ENCODE peak calls at places on chromosomes 1 and 21, in nine cellular contexts. One of them, this sample, is unnamed.

GRCh38 chr1:40862008-40862863 is at the start of gene CITED4:
- DNase-seq in uterus: peak; percentile 95
- DNase-seq in esophagus squamous epithelium: peak; percentile 57
- DNase-seq in breast epithelium: peak; percentile 96
- DNase-seq in psoas muscle: peak; percentile 95
- DNase-seq in small intestine: peak; percentile 95
- DNase-seq in heart right ventricle: peak; percentile 97
- DNase-seq in cardiac muscle cell: peak; percentile 98
- DNase-seq in transverse colon: peak; percentile 95
- DNase-seq in this sample: peak; percentile 93

GRCh38 chr1:36093919-36094318 is 5.2 kb downstream of the ADPRS start:
- DNase-seq in esophagus squamous epithelium: no peak
- DNase-seq in cardiac muscle cell: no peak
- DNase-seq in uterus: no peak
- DNase-seq in small intestine: no peak
- DNase-seq in heart right ventricle: no peak
- DNase-seq in breast epithelium: peak; percentile 89
- DNase-seq in psoas muscle: no peak
- DNase-seq in transverse colon: no peak
- DNase-seq in this sample: no peak

GRCh38 chr1:199794105-199794863 is 233.2 kb upstream of the NR5A2 start:
- DNase-seq in breast epithelium: no peak
- DNase-seq in heart right ventricle: no peak
- DNase-seq in transverse colon: no peak
- DNase-seq in psoas muscle: no peak
- DNase-seq in small intestine: no peak
- DNase-seq in uterus: no peak
- DNase-seq in esophagus squamous epithelium: no peak
- DNase-seq in cardiac muscle cell: no peak
- DNase-seq in this sample: no peak

GRCh38 chr1:226457307-226457712 is 49.4 kb upstream of the PARP1 start:
- DNase-seq in breast epithelium: no peak
- DNase-seq in small intestine: peak; percentile 23
- DNase-seq in transverse colon: peak; percentile 11
- DNase-seq in esophagus squamous epithelium: no peak
- DNase-seq in heart right ventricle: no peak
- DNase-seq in uterus: no peak
- DNase-seq in cardiac muscle cell: no peak
- DNase-seq in psoas muscle: no peak
- DNase-seq in this sample: peak; percentile 72

GRCh38 chr21:43345746-43346409 is 81.1 kb downstream of the SIK1 start:
- DNase-seq in heart right ventricle: no peak
- DNase-seq in small intestine: no peak
- DNase-seq in cardiac muscle cell: no peak
- DNase-seq in breast epithelium: no peak
- DNase-seq in transverse colon: no peak
- DNase-seq in uterus: no peak
- DNase-seq in psoas muscle: no peak
- DNase-seq in esophagus squamous epithelium: no peak
- DNase-seq in this sample: no peak

GRCh38 chr1:184061396-184062003 is 10.0 kb downstream of the TSEN15 start:
- DNase-seq in heart right ventricle: no peak
- DNase-seq in uterus: no peak
- DNase-seq in transverse colon: no peak
- DNase-seq in breast epithelium: no peak
- DNase-seq in psoas muscle: no peak
- DNase-seq in small intestine: no peak
- DNase-seq in esophagus squamous epithelium: no peak
- DNase-seq in cardiac muscle cell: peak; percentile 83
- DNase-seq in this sample: no peak

GRCh38 chr1:7117599-7118281 is 332.5 kb downstream of the CAMTA1 start:
- DNase-seq in esophagus squamous epithelium: no peak
- DNase-seq in uterus: no peak
- DNase-seq in cardiac muscle cell: peak; percentile 74
- DNase-seq in small intestine: peak; percentile 5
- DNase-seq in transverse colon: no peak
- DNase-seq in psoas muscle: peak; percentile 16
- DNase-seq in breast epithelium: peak; percentile 74
- DNase-seq in heart right ventricle: no peak
- DNase-seq in this sample: no peak

GRCh38 chr1:153563339-153563952 is 2.2 kb downstream of the S100A2 start:
- DNase-seq in uterus: no peak
- DNase-seq in small intestine: no peak
- DNase-seq in cardiac muscle cell: no peak
- DNase-seq in psoas muscle: no peak
- DNase-seq in esophagus squamous epithelium: no peak
- DNase-seq in transverse colon: no peak
- DNase-seq in heart right ventricle: no peak
- DNase-seq in breast epithelium: no peak
- DNase-seq in this sample: no peak

GRCh38 chr21:31108969-31109368 is 70.7 kb upstream of the KRTAP19-8 start:
- DNase-seq in heart right ventricle: no peak
- DNase-seq in cardiac muscle cell: no peak
- DNase-seq in psoas muscle: no peak
- DNase-seq in uterus: no peak
- DNase-seq in esophagus squamous epithelium: no peak
- DNase-seq in small intestine: no peak
- DNase-seq in transverse colon: no peak
- DNase-seq in breast epithelium: no peak
- DNase-seq in this sample: no peak

GRCh38 chr1:74733616-74734484 is 898 bp downstream of the TYW3 start:
- DNase-seq in uterus: no peak
- DNase-seq in small intestine: peak; percentile 79
- DNase-seq in transverse colon: peak; percentile 15
- DNase-seq in breast epithelium: no peak
- DNase-seq in heart right ventricle: no peak
- DNase-seq in cardiac muscle cell: peak; percentile 78
- DNase-seq in psoas muscle: no peak
- DNase-seq in esophagus squamous epithelium: no peak
- DNase-seq in this sample: no peak

GRCh38 chr1:17119076-17119743 is at the start of gene PADI2:
- DNase-seq in uterus: no peak
- DNase-seq in small intestine: peak; percentile 61
- DNase-seq in esophagus squamous epithelium: no peak
- DNase-seq in heart right ventricle: peak; percentile 70
- DNase-seq in transverse colon: peak; percentile 90
- DNase-seq in breast epithelium: peak; percentile 79
- DNase-seq in psoas muscle: peak; percentile 78
- DNase-seq in cardiac muscle cell: peak; percentile 81
- DNase-seq in this sample: no peak

GRCh38 chr21:40847956-40848355 is 998 bp upstream of the DSCAM start:
- DNase-seq in cardiac muscle cell: no peak
- DNase-seq in breast epithelium: no peak
- DNase-seq in heart right ventricle: no peak
- DNase-seq in psoas muscle: no peak
- DNase-seq in uterus: no peak
- DNase-seq in small intestine: no peak
- DNase-seq in esophagus squamous epithelium: no peak
- DNase-seq in transverse colon: no peak
- DNase-seq in this sample: no peak

GRCh38 chr1:231040019-231040799 is at the start of gene FAM89A:
- DNase-seq in cardiac muscle cell: peak; percentile 71
- DNase-seq in uterus: peak; percentile 59
- DNase-seq in heart right ventricle: peak; percentile 72
- DNase-seq in transverse colon: peak; percentile 72
- DNase-seq in small intestine: peak; percentile 31
- DNase-seq in breast epithelium: peak; percentile 25
- DNase-seq in esophagus squamous epithelium: no peak
- DNase-seq in psoas muscle: peak; percentile 75
- DNase-seq in this sample: peak; percentile 78

DNA sequence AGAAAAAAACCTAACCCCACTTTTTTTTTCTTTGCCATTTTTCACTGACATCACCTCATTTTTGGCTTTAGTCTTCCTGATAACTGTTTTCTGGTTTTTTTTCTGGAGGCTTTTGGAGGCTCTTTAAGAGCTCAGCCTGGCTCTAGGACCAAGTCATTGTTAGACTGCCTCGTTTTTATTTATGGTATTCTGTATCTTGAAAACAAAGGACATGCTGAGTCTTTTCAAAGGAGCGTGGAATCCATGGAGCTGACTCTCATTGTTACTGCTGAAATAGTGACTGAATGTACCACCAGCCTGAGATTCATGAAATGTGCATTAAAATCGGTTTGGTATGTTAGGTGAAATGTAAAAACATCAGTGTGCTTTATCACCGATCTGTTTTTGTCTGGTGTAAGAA is 28.0 kb downstream of the RASAL2 start:
- DNase-seq in heart right ventricle: no peak
- DNase-seq in small intestine: no peak
- DNase-seq in breast epithelium: no peak
- DNase-seq in uterus: no peak
- DNase-seq in psoas muscle: no peak
- DNase-seq in transverse colon: no peak
- DNase-seq in cardiac muscle cell: no peak
- DNase-seq in esophagus squamous epithelium: no peak
- DNase-seq in this sample: no peak
- H3K27ac ChIP-seq in heart right ventricle: no peak overlapping the region
- H3K27ac ChIP-seq in small intestine: no peak overlapping the region
- H3K27ac ChIP-seq in breast epithelium: no peak overlapping the region
- H3K27ac ChIP-seq in uterus: no peak overlapping the region
- H3K27ac ChIP-seq in psoas muscle: no peak overlapping the region
- H3K27ac ChIP-seq in transverse colon: no peak overlapping the region
- H3K27ac ChIP-seq in cardiac muscle cell: no peak overlapping the region
- H3K27ac ChIP-seq in esophagus squamous epithelium: no peak overlapping the region
- H3K27ac ChIP-seq in this sample: no peak overlapping the region

DNA sequence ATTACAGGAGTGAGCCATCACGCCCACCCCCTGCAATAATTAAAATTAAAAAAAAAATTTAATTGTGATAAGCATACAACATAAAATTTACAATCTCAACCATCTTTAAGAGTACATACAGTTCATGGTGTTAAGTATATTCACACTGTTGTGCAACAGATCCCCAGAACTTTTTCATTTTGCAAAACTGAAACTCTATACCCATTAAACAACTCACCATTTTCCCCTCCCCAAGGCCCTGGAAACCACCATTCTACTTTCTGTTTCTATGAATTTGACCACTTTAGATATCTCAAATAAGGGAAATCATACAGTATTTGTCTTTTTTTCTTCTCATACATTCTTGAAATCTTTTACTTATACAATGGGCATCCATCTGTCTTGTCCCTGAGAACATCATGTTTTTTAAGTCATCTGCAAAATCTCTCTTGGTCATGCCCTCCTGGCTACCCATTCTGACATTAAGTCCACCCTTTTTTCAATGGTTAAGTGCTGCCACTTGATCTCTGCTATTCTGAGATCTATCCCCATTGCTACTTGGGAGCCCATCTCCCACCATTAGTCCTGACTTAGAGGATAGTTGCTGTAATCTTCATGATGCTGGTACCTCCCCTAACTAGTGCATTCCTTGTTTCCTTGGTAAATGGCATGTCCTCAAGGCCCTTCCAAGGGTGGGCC is 39.4 kb upstream of the ZFYVE9 start:
- DNase-seq in transverse colon: no peak
- DNase-seq in cardiac muscle cell: no peak
- DNase-seq in breast epithelium: no peak
- DNase-seq in psoas muscle: no peak
- DNase-seq in heart right ventricle: no peak
- DNase-seq in small intestine: no peak
- DNase-seq in uterus: no peak
- DNase-seq in esophagus squamous epithelium: no peak
- DNase-seq in this sample: no peak
- H3K4me1 ChIP-seq in transverse colon: no peaks in the 10 kb centered on the region
- H3K4me1 ChIP-seq in cardiac muscle cell: no peaks in the 10 kb centered on the region
- H3K4me1 ChIP-seq in breast epithelium: no peaks in the 10 kb centered on the region
- H3K4me1 ChIP-seq in psoas muscle: no peaks in the 10 kb centered on the region
- H3K4me1 ChIP-seq in heart right ventricle: no peaks in the 10 kb centered on the region
- H3K4me1 ChIP-seq in small intestine: no peaks in the 10 kb centered on the region
- H3K4me1 ChIP-seq in uterus: no peaks in the 10 kb centered on the region
- H3K4me1 ChIP-seq in esophagus squamous epithelium: no peaks in the 10 kb centered on the region
- H3K4me1 ChIP-seq in this sample: no peaks in the 10 kb centered on the region

GRCh38 chr1:11693917-11694316 is 2.4 kb downstream of the DRAXIN start:
- DNase-seq in psoas muscle: no peak
- DNase-seq in heart right ventricle: no peak
- DNase-seq in small intestine: no peak
- DNase-seq in uterus: no peak
- DNase-seq in cardiac muscle cell: no peak
- DNase-seq in transverse colon: no peak
- DNase-seq in esophagus squamous epithelium: no peak
- DNase-seq in breast epithelium: no peak
- DNase-seq in this sample: no peak

GRCh38 chr1:11701551-11701961 is 10.0 kb downstream of the DRAXIN start:
- DNase-seq in small intestine: no peak
- DNase-seq in psoas muscle: no peak
- DNase-seq in transverse colon: no peak
- DNase-seq in uterus: no peak
- DNase-seq in heart right ventricle: no peak
- DNase-seq in breast epithelium: no peak
- DNase-seq in esophagus squamous epithelium: no peak
- DNase-seq in cardiac muscle cell: no peak
- DNase-seq in this sample: no peak

GRCh38 chr1:11700655-11701467 is 9.4 kb downstream of the DRAXIN start:
- DNase-seq in breast epithelium: no peak
- DNase-seq in cardiac muscle cell: no peak
- DNase-seq in heart right ventricle: no peak
- DNase-seq in small intestine: no peak
- DNase-seq in uterus: no peak
- DNase-seq in esophagus squamous epithelium: no peak
- DNase-seq in psoas muscle: no peak
- DNase-seq in transverse colon: no peak
- DNase-seq in this sample: no peak

GRCh38 chr1:11697188-11697892 is 5.8 kb downstream of the DRAXIN start:
- DNase-seq in psoas muscle: no peak
- DNase-seq in heart right ventricle: no peak
- DNase-seq in transverse colon: no peak
- DNase-seq in esophagus squamous epithelium: no peak
- DNase-seq in uterus: no peak
- DNase-seq in breast epithelium: no peak
- DNase-seq in small intestine: no peak
- DNase-seq in cardiac muscle cell: no peak
- DNase-seq in this sample: no peak

GRCh38 chr1:11697893-11698210 is 6.3 kb downstream of the DRAXIN start:
- DNase-seq in esophagus squamous epithelium: no peak
- DNase-seq in uterus: no peak
- DNase-seq in breast epithelium: no peak
- DNase-seq in cardiac muscle cell: no peak
- DNase-seq in transverse colon: no peak
- DNase-seq in small intestine: no peak
- DNase-seq in psoas muscle: no peak
- DNase-seq in heart right ventricle: no peak
- DNase-seq in this sample: no peak
- H3K27me3 ChIP-seq in esophagus squamous epithelium: no peaks in the 10 kb centered on the region
- H3K27me3 ChIP-seq in uterus: no peaks in the 10 kb centered on the region
- H3K27me3 ChIP-seq in breast epithelium: no peaks in the 10 kb centered on the region
- H3K27me3 ChIP-seq in cardiac muscle cell: peaks cover 20% of the 10 kb centered on the region
- H3K27me3 ChIP-seq in transverse colon: peaks cover 35% of the 10 kb centered on the region
- H3K27me3 ChIP-seq in small intestine: peaks cover 4% of the 10 kb centered on the region
- H3K27me3 ChIP-seq in psoas muscle: no peaks in the 10 kb centered on the region
- H3K27me3 ChIP-seq in heart right ventricle: peaks cover 87% of the 10 kb centered on the region
- H3K27me3 ChIP-seq in this sample: no peaks in the 10 kb centered on the region

DNA sequence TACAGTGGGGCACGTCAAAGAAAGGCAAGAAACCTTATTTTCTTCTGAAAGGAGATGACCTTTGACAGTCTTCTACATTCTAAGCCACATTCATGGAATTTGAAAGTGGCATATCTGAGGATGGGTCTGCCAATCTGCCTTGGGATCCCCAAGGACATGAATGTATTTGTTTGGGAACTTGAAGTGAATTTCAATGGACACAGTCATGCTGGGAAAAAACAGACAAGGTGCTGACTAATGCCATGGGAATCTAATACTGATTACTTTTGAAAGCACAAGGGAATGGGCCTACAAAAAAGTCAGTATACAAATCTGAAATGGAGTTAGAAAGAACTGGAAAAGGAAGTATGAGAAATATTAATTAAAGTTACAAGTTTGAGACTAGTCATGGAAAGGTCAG is 128.8 kb downstream of the KCNJ6 start:
- DNase-seq in cardiac muscle cell: no peak
- DNase-seq in breast epithelium: no peak
- DNase-seq in uterus: no peak
- DNase-seq in esophagus squamous epithelium: no peak
- DNase-seq in heart right ventricle: no peak
- DNase-seq in psoas muscle: no peak
- DNase-seq in small intestine: no peak
- DNase-seq in transverse colon: no peak
- DNase-seq in this sample: no peak
- H3K27ac ChIP-seq in cardiac muscle cell: no peak overlapping the region
- H3K27ac ChIP-seq in breast epithelium: no peak overlapping the region
- H3K27ac ChIP-seq in uterus: no peak overlapping the region
- H3K27ac ChIP-seq in esophagus squamous epithelium: no peak overlapping the region
- H3K27ac ChIP-seq in heart right ventricle: no peak overlapping the region
- H3K27ac ChIP-seq in psoas muscle: no peak overlapping the region
- H3K27ac ChIP-seq in small intestine: no peak overlapping the region
- H3K27ac ChIP-seq in transverse colon: no peak overlapping the region
- H3K27ac ChIP-seq in this sample: no peak overlapping the region